ENCODE peak calls at places on chromosomes 7 and 10, in four cellular contexts. One of them, this sample, is unnamed.

GRCh38 chr7:36301914-36302771 is 87.5 kb upstream of the ANLN start:
- DNase-seq in WTC11: no peak
- DNase-seq in tibial artery: peak
- DNase-seq in upper lobe of left lung: peak
- DNase-seq in this sample: no peak

GRCh38 chr10:11720260-11720741 is 21.9 kb upstream of the ECHDC3 start:
- DNase-seq in WTC11: no peak
- DNase-seq in tibial artery: no peak
- DNase-seq in upper lobe of left lung: peak
- DNase-seq in this sample: no peak

GRCh38 chr7:156496491-156497264 is 143.9 kb upstream of the RNF32 start:
- DNase-seq in WTC11: no peak
- DNase-seq in tibial artery: no peak
- DNase-seq in upper lobe of left lung: no peak
- DNase-seq in this sample: no peak

GRCh38 chr7:22563621-22564241 is 63.7 kb upstream of the STEAP1B start:
- DNase-seq in WTC11: peak
- DNase-seq in tibial artery: no peak
- DNase-seq in upper lobe of left lung: no peak
- DNase-seq in this sample: no peak

GRCh38 chr10:96377816-96378294 is 19.1 kb upstream of the OPALIN start:
- DNase-seq in WTC11: no peak
- DNase-seq in tibial artery: no peak
- DNase-seq in upper lobe of left lung: no peak
- DNase-seq in this sample: no peak

GRCh38 chr10:45652511-45652910 is 20.1 kb downstream of the ZFAND4 start:
- DNase-seq in WTC11: no peak
- DNase-seq in tibial artery: no peak
- DNase-seq in upper lobe of left lung: no peak
- DNase-seq in this sample: no peak

GRCh38 chr7:38311329-38311937 is 38.0 kb upstream of the TARP start:
- DNase-seq in WTC11: peak
- DNase-seq in tibial artery: no peak
- DNase-seq in upper lobe of left lung: peak
- DNase-seq in this sample: no peak

GRCh38 chr10:75358835-75359421 is 42.6 kb downstream of the ZNF503 start:
- DNase-seq in WTC11: no peak
- DNase-seq in tibial artery: no peak
- DNase-seq in upper lobe of left lung: no peak
- DNase-seq in this sample: no peak

GRCh38 chr10:86945361-86946214 is 11.8 kb downstream of the MMRN2 start:
- DNase-seq in WTC11: peak
- DNase-seq in tibial artery: peak
- DNase-seq in upper lobe of left lung: peak
- DNase-seq in this sample: no peak

GRCh38 chr10:133511408-133511807 is 15.8 kb upstream of the CYP2E1 start:
- DNase-seq in WTC11: no peak
- DNase-seq in tibial artery: no peak
- DNase-seq in upper lobe of left lung: no peak
- DNase-seq in this sample: no peak

GRCh38 chr7:1842321-1843221 is 172.5 kb downstream of the ELFN1 start:
- DNase-seq in WTC11: peak
- DNase-seq in tibial artery: peak
- DNase-seq in upper lobe of left lung: no peak
- DNase-seq in this sample: peak

GRCh38 chr7:30433082-30433481 is 45.5 kb downstream of the NOD1 start:
- DNase-seq in WTC11: peak
- DNase-seq in tibial artery: peak
- DNase-seq in upper lobe of left lung: peak
- DNase-seq in this sample: no peak

GRCh38 chr10:103102195-103102594 is 90.9 kb downstream of the NT5C2 start:
- DNase-seq in WTC11: no peak
- DNase-seq in tibial artery: no peak
- DNase-seq in upper lobe of left lung: no peak
- DNase-seq in this sample: no peak

GRCh38 chr7:73703985-73704639 is 15.4 kb downstream of the STX1A start:
- DNase-seq in WTC11: peak
- DNase-seq in tibial artery: no peak
- DNase-seq in upper lobe of left lung: peak
- DNase-seq in this sample: peak

GRCh38 chr7:129843365-129843898 is 109.3 kb downstream of the UBE2H start:
- DNase-seq in WTC11: peak
- DNase-seq in tibial artery: no peak
- DNase-seq in upper lobe of left lung: no peak
- DNase-seq in this sample: no peak

GRCh38 chr7:102272075-102272916 is 14.4 kb upstream of the SH2B2 start:
- DNase-seq in WTC11: peak
- DNase-seq in tibial artery: peak
- DNase-seq in upper lobe of left lung: peak
- DNase-seq in this sample: peak

GRCh38 chr7:23898619-23899018 is 188.6 kb downstream of the STK31 start:
- DNase-seq in WTC11: no peak
- DNase-seq in tibial artery: no peak
- DNase-seq in upper lobe of left lung: no peak
- DNase-seq in this sample: no peak

GRCh38 chr10:63522129-63522687 is 1.0 kb downstream of the REEP3 start:
- DNase-seq in WTC11: no peak
- DNase-seq in tibial artery: no peak
- DNase-seq in upper lobe of left lung: no peak
- DNase-seq in this sample: no peak

GRCh38 chr10:60734226-60734625 is 44.1 kb upstream of the CDK1 start:
- DNase-seq in WTC11: no peak
- DNase-seq in tibial artery: no peak
- DNase-seq in upper lobe of left lung: no peak
- DNase-seq in this sample: no peak

GRCh38 chr10:60732240-60733188 is 45.8 kb upstream of the CDK1 start:
- DNase-seq in WTC11: peak
- DNase-seq in tibial artery: no peak
- DNase-seq in upper lobe of left lung: peak
- DNase-seq in this sample: peak

GRCh38 chr10:60735244-60735643 is 43.0 kb upstream of the CDK1 start:
- DNase-seq in WTC11: no peak
- DNase-seq in tibial artery: no peak
- DNase-seq in upper lobe of left lung: no peak
- DNase-seq in this sample: no peak

GRCh38 chr10:60733826-60734225 is 44.5 kb upstream of the CDK1 start:
- DNase-seq in WTC11: no peak
- DNase-seq in tibial artery: no peak
- DNase-seq in upper lobe of left lung: peak
- DNase-seq in this sample: no peak

DNA sequence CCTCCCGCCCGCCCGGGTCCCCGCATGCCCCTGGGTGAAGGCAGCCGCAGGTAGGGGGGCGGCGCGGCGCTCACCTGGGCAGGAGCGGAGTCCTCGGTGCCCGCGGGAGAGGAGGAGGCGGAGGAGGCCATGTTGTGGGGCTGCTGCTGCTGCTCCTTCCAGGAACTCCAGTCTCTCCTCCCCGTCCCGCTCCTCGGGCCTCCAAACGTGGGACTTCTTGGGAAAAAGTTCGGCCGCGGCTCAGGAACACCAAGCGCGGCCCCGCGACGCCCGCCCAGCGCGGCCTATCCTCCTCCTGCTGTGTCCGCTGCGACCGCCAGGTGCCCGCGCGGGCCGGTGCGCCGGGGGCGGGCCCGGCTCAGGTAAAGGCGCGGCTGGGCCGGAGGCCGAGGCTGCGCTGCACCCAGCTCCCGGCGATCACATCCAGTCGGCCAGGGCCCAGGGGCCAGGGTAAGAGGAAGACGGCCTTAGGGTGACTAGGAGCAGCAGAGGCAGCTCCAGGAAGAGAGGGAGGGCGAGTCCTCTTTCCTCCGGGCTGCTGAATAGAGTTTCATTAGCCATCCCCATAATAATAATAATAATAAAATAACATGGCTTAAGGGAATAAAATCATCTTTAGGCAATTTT is 45.0 kb upstream of the CDK1 start:
- DNase-seq in WTC11: peak
- DNase-seq in tibial artery: no peak
- DNase-seq in upper lobe of left lung: peak
- DNase-seq in this sample: peak
- TF ChIP-seq CTCF in WTC11: no peak
- TF ChIP-seq CTCF in tibial artery: peak
- TF ChIP-seq CTCF in upper lobe of left lung: peak
- TF ChIP-seq CTCF in this sample: peak

DNA sequence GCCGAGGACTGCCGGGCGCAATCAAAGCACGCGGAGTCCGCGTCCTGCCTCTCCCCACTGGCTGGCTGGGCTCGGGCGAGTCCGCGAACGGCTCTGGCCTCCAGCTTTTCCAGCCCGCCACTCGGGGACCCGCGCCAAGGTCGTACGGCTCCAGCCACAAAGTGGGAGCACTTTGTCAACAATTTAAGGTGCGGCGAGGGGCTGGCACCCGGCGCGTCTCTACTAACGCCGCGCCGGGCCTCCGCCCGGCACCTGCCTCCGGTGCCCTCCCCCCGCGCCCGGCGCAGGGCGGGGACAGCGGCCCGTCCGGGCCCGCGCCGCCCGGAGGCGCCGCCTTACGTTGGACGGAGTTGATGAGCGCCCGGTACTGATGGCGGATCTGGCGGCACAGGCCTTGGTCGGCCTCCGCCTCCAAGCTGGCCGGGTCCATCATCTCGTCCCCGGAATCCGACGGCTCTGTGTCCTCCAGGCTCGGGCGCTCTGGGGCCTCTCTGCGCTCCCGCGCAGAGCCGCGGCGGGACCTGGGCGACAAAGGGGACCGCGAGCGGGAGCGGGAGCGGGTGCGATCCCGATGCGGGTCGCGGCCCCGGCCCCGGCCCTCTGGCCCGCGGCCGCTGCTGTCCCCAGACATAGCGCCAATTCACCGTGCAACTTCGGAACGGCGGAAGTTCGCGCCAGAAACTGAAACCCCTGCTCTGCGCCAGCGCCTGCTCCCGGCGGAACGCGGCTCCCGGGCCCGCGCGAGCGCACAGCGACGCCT is at the start of gene NSMCE4A:
- DNase-seq in WTC11: peak
- DNase-seq in tibial artery: peak
- DNase-seq in upper lobe of left lung: peak
- DNase-seq in this sample: peak
- TF ChIP-seq CTCF in WTC11: no peak
- TF ChIP-seq CTCF in tibial artery: peak
- TF ChIP-seq CTCF in upper lobe of left lung: no peak
- TF ChIP-seq CTCF in this sample: no peak

DNA sequence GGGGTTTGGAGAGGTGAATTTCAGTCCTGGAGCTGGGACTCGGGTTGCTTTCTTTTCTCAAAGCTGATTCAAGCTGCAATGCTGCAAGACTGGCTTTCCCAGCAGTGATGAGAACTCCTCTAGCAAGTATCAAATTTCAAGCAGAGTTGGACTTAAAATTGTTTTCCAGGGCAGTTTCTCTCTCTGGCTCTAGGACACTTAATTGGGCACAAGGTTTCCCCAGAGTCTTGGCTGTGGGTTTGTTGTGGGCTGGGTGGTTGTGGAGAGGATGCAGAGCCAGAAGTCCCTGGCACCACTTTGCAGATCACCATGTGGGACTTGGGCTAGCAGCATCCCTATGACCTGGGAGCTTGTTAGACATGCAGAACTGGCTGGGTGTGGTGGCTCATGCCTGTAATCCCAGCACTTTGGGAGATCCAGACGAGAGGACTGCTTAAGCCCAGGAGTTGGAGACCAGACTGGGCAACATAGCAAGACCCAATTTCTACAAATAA is 16.8 kb downstream of the AKR1B15 start:
- DNase-seq in WTC11: no peak
- DNase-seq in tibial artery: peak
- DNase-seq in upper lobe of left lung: no peak
- DNase-seq in this sample: no peak
- TF ChIP-seq CTCF in WTC11: no peak
- TF ChIP-seq CTCF in tibial artery: no peak
- TF ChIP-seq CTCF in upper lobe of left lung: no peak
- TF ChIP-seq CTCF in this sample: no peak

DNA sequence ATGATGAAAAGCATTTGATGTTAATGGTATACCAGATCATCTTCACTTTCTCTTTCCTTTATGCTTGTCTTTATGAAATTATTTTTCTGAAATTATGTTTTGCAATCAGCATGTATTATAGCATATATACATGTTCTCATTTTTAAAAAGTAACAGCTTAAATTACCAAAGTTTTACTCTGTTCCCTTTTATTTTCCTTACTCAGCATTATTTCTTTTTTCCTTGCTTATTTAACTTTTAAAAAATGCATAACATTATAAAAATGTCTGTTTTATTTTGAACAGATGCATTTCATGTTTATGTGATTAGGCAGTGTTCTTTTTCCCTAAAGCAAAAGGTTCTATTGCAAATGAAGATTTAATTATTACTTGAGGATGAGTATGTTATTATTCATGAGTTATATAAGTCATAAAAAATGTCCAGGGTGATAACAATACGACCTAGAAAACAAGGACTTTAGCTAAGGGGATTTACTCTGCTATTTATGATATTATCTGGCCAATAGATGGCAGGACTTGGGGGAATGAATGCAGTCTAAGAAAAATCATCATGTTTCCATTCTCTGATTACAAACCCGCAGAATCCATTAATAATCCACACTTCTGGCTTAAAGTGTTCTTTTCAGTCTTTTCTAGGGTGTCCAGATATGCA is 38.5 kb downstream of the CABCOCO1 start:
- DNase-seq in WTC11: no peak
- DNase-seq in tibial artery: no peak
- DNase-seq in upper lobe of left lung: no peak
- DNase-seq in this sample: no peak
- TF ChIP-seq CTCF in WTC11: no peak
- TF ChIP-seq CTCF in tibial artery: no peak
- TF ChIP-seq CTCF in upper lobe of left lung: no peak
- TF ChIP-seq CTCF in this sample: no peak

GRCh38 chr7:75945297-75946168 is 30.6 kb downstream of the POR start:
- DNase-seq in WTC11: no peak
- DNase-seq in tibial artery: no peak
- DNase-seq in upper lobe of left lung: peak
- DNase-seq in this sample: no peak
- TF ChIP-seq CTCF in WTC11: no peak
- TF ChIP-seq CTCF in tibial artery: no peak
- TF ChIP-seq CTCF in upper lobe of left lung: no peak
- TF ChIP-seq CTCF in this sample: no peak

GRCh38 chr10:52729259-52730104 is 43.1 kb downstream of the MBL2 start:
- DNase-seq in WTC11: no peak
- DNase-seq in tibial artery: no peak
- DNase-seq in upper lobe of left lung: no peak
- DNase-seq in this sample: no peak
- TF ChIP-seq CTCF in WTC11: peak
- TF ChIP-seq CTCF in tibial artery: peak
- TF ChIP-seq CTCF in upper lobe of left lung: peak
- TF ChIP-seq CTCF in this sample: peak

GRCh38 chr7:21428642-21428941 is 709 bp downstream of the SP4 start:
- DNase-seq in WTC11: no peak
- DNase-seq in tibial artery: no peak
- DNase-seq in upper lobe of left lung: no peak
- DNase-seq in this sample: no peak
- TF ChIP-seq CTCF in WTC11: no peak
- TF ChIP-seq CTCF in tibial artery: no peak
- TF ChIP-seq CTCF in upper lobe of left lung: no peak
- TF ChIP-seq CTCF in this sample: no peak